ENCODE peak calls at places on chromosomes 4 and X, in nine cellular contexts. One of them, this sample, is unnamed.

GRCh38 chr4:16794816-16795445 is 103.5 kb downstream of the LDB2 start:
- DNase-seq in GM13976: peak
- DNase-seq in activated B cell treated with CpG ODN at 0.5 μM for 24 hours: no peak
- DNase-seq in choroid plexus epithelial cell: peak
- DNase-seq in AG04450: no peak
- DNase-seq in mucosa of descending colon: no peak
- DNase-seq in neural progenitor cell: peak
- DNase-seq in fibroblast of mammary gland: peak
- DNase-seq in sigmoid colon: no peak
- DNase-seq in this sample: peak

GRCh38 chr4:92172203-92172602 is 131.6 kb upstream of the GRID2 start:
- DNase-seq in sigmoid colon: no peak
- DNase-seq in choroid plexus epithelial cell: peak
- DNase-seq in activated B cell treated with CpG ODN at 0.5 μM for 24 hours: no peak
- DNase-seq in neural progenitor cell: no peak
- DNase-seq in AG04450: no peak
- DNase-seq in GM13976: no peak
- DNase-seq in fibroblast of mammary gland: no peak
- DNase-seq in mucosa of descending colon: no peak
- DNase-seq in this sample: peak

GRCh38 chr4:7792616-7793015 is 147.0 kb downstream of the AFAP1 start:
- DNase-seq in choroid plexus epithelial cell: no peak
- DNase-seq in GM13976: no peak
- DNase-seq in sigmoid colon: no peak
- DNase-seq in mucosa of descending colon: no peak
- DNase-seq in activated B cell treated with CpG ODN at 0.5 μM for 24 hours: no peak
- DNase-seq in AG04450: no peak
- DNase-seq in neural progenitor cell: no peak
- DNase-seq in fibroblast of mammary gland: no peak
- DNase-seq in this sample: no peak

GRCh38 chr4:110475881-110476818 is at the start of gene ENPEP:
- DNase-seq in sigmoid colon: peak
- DNase-seq in activated B cell treated with CpG ODN at 0.5 μM for 24 hours: no peak
- DNase-seq in fibroblast of mammary gland: peak
- DNase-seq in mucosa of descending colon: no peak
- DNase-seq in choroid plexus epithelial cell: peak
- DNase-seq in neural progenitor cell: no peak
- DNase-seq in GM13976: no peak
- DNase-seq in AG04450: no peak
- DNase-seq in this sample: no peak

GRCh38 chrX:125505207-125505606 is 185.5 kb downstream of the TEX13C start:
- DNase-seq in activated B cell treated with CpG ODN at 0.5 μM for 24 hours: no peak
- DNase-seq in mucosa of descending colon: no peak
- DNase-seq in GM13976: no peak
- DNase-seq in choroid plexus epithelial cell: no peak
- DNase-seq in sigmoid colon: no peak
- DNase-seq in fibroblast of mammary gland: peak
- DNase-seq in AG04450: no peak
- DNase-seq in neural progenitor cell: no peak
- DNase-seq in this sample: peak

GRCh38 chr4:79653871-79654270 is 245.8 kb upstream of the GK2 start:
- DNase-seq in neural progenitor cell: no peak
- DNase-seq in choroid plexus epithelial cell: peak
- DNase-seq in activated B cell treated with CpG ODN at 0.5 μM for 24 hours: no peak
- DNase-seq in mucosa of descending colon: no peak
- DNase-seq in sigmoid colon: no peak
- DNase-seq in fibroblast of mammary gland: peak
- DNase-seq in GM13976: no peak
- DNase-seq in AG04450: no peak
- DNase-seq in this sample: no peak

GRCh38 chr4:131978120-131978519 is 1171.0 kb upstream of the PCDH10 start:
- DNase-seq in activated B cell treated with CpG ODN at 0.5 μM for 24 hours: no peak
- DNase-seq in mucosa of descending colon: no peak
- DNase-seq in GM13976: no peak
- DNase-seq in neural progenitor cell: no peak
- DNase-seq in AG04450: no peak
- DNase-seq in choroid plexus epithelial cell: no peak
- DNase-seq in fibroblast of mammary gland: no peak
- DNase-seq in sigmoid colon: no peak
- DNase-seq in this sample: no peak

GRCh38 chr4:140137654-140138053 is 16.3 kb downstream of the MAML3 start:
- DNase-seq in fibroblast of mammary gland: peak
- DNase-seq in choroid plexus epithelial cell: peak
- DNase-seq in sigmoid colon: no peak
- DNase-seq in AG04450: no peak
- DNase-seq in neural progenitor cell: no peak
- DNase-seq in activated B cell treated with CpG ODN at 0.5 μM for 24 hours: no peak
- DNase-seq in GM13976: no peak
- DNase-seq in mucosa of descending colon: no peak
- DNase-seq in this sample: no peak

GRCh38 chr4:21893136-21893535 is 55.4 kb downstream of the KCNIP4 start:
- DNase-seq in sigmoid colon: no peak
- DNase-seq in mucosa of descending colon: no peak
- DNase-seq in activated B cell treated with CpG ODN at 0.5 μM for 24 hours: no peak
- DNase-seq in neural progenitor cell: no peak
- DNase-seq in GM13976: no peak
- DNase-seq in choroid plexus epithelial cell: peak
- DNase-seq in AG04450: no peak
- DNase-seq in fibroblast of mammary gland: peak
- DNase-seq in this sample: peak

GRCh38 chr4:150683775-150684350 is 101.9 kb downstream of the MAB21L2 start:
- DNase-seq in activated B cell treated with CpG ODN at 0.5 μM for 24 hours: no peak
- DNase-seq in fibroblast of mammary gland: no peak
- DNase-seq in mucosa of descending colon: no peak
- DNase-seq in AG04450: no peak
- DNase-seq in choroid plexus epithelial cell: no peak
- DNase-seq in neural progenitor cell: peak
- DNase-seq in GM13976: no peak
- DNase-seq in sigmoid colon: no peak
- DNase-seq in this sample: no peak

GRCh38 chrX:118396113-118396512 is 50.2 kb downstream of the WDR44 start:
- DNase-seq in mucosa of descending colon: no peak
- DNase-seq in fibroblast of mammary gland: no peak
- DNase-seq in AG04450: no peak
- DNase-seq in neural progenitor cell: no peak
- DNase-seq in GM13976: no peak
- DNase-seq in activated B cell treated with CpG ODN at 0.5 μM for 24 hours: no peak
- DNase-seq in sigmoid colon: no peak
- DNase-seq in choroid plexus epithelial cell: no peak
- DNase-seq in this sample: no peak

GRCh38 chr4:169619518-169619957 is 840 bp upstream of the CLCN3 start:
- DNase-seq in AG04450: no peak
- DNase-seq in activated B cell treated with CpG ODN at 0.5 μM for 24 hours: peak
- DNase-seq in neural progenitor cell: peak
- DNase-seq in mucosa of descending colon: peak
- DNase-seq in sigmoid colon: no peak
- DNase-seq in choroid plexus epithelial cell: peak
- DNase-seq in fibroblast of mammary gland: peak
- DNase-seq in GM13976: peak
- DNase-seq in this sample: peak

GRCh38 chrX:152231106-152231505 is 92.7 kb upstream of the MAGEA10 start:
- DNase-seq in neural progenitor cell: no peak
- DNase-seq in GM13976: no peak
- DNase-seq in AG04450: no peak
- DNase-seq in mucosa of descending colon: no peak
- DNase-seq in choroid plexus epithelial cell: no peak
- DNase-seq in sigmoid colon: no peak
- DNase-seq in activated B cell treated with CpG ODN at 0.5 μM for 24 hours: no peak
- DNase-seq in fibroblast of mammary gland: no peak
- DNase-seq in this sample: no peak

GRCh38 chrX:45110494-45110893 is 90.2 kb downstream of the DIPK2B start:
- DNase-seq in neural progenitor cell: no peak
- DNase-seq in AG04450: no peak
- DNase-seq in activated B cell treated with CpG ODN at 0.5 μM for 24 hours: no peak
- DNase-seq in sigmoid colon: no peak
- DNase-seq in mucosa of descending colon: no peak
- DNase-seq in choroid plexus epithelial cell: no peak
- DNase-seq in fibroblast of mammary gland: no peak
- DNase-seq in GM13976: no peak
- DNase-seq in this sample: no peak

GRCh38 chr4:129488427-129488826 is 392.5 kb downstream of the C4orf33 start:
- DNase-seq in activated B cell treated with CpG ODN at 0.5 μM for 24 hours: no peak
- DNase-seq in sigmoid colon: no peak
- DNase-seq in choroid plexus epithelial cell: no peak
- DNase-seq in AG04450: no peak
- DNase-seq in fibroblast of mammary gland: no peak
- DNase-seq in GM13976: no peak
- DNase-seq in neural progenitor cell: no peak
- DNase-seq in mucosa of descending colon: no peak
- DNase-seq in this sample: no peak

GRCh38 chrX:152897216-152898144 is at the start of gene ZNF185:
- DNase-seq in sigmoid colon: no peak
- DNase-seq in AG04450: no peak
- DNase-seq in GM13976: no peak
- DNase-seq in activated B cell treated with CpG ODN at 0.5 μM for 24 hours: no peak
- DNase-seq in choroid plexus epithelial cell: peak
- DNase-seq in fibroblast of mammary gland: no peak
- DNase-seq in mucosa of descending colon: peak
- DNase-seq in neural progenitor cell: peak
- DNase-seq in this sample: peak

GRCh38 chr4:109640644-109641043 is 62.6 kb downstream of the CASP6 start:
- DNase-seq in fibroblast of mammary gland: no peak
- DNase-seq in GM13976: no peak
- DNase-seq in neural progenitor cell: no peak
- DNase-seq in mucosa of descending colon: no peak
- DNase-seq in AG04450: no peak
- DNase-seq in activated B cell treated with CpG ODN at 0.5 μM for 24 hours: no peak
- DNase-seq in choroid plexus epithelial cell: no peak
- DNase-seq in sigmoid colon: no peak
- DNase-seq in this sample: no peak

GRCh38 chr4:54215379-54216072 is 13.6 kb upstream of the PDGFRA start:
- DNase-seq in fibroblast of mammary gland: peak
- DNase-seq in choroid plexus epithelial cell: no peak
- DNase-seq in mucosa of descending colon: no peak
- DNase-seq in sigmoid colon: no peak
- DNase-seq in neural progenitor cell: no peak
- DNase-seq in AG04450: no peak
- DNase-seq in activated B cell treated with CpG ODN at 0.5 μM for 24 hours: no peak
- DNase-seq in GM13976: no peak
- DNase-seq in this sample: no peak

GRCh38 chr4:52915730-52916129 is 53.6 kb downstream of the RASL11B start:
- DNase-seq in activated B cell treated with CpG ODN at 0.5 μM for 24 hours: no peak
- DNase-seq in mucosa of descending colon: no peak
- DNase-seq in fibroblast of mammary gland: no peak
- DNase-seq in AG04450: no peak
- DNase-seq in sigmoid colon: no peak
- DNase-seq in neural progenitor cell: no peak
- DNase-seq in GM13976: no peak
- DNase-seq in choroid plexus epithelial cell: no peak
- DNase-seq in this sample: no peak
- TF ChIP-seq CTCF in activated B cell treated with CpG ODN at 0.5 μM for 24 hours: no peak
- TF ChIP-seq CTCF in mucosa of descending colon: no peak
- TF ChIP-seq CTCF in fibroblast of mammary gland: no peak
- TF ChIP-seq CTCF in AG04450: no peak
- TF ChIP-seq CTCF in sigmoid colon: no peak
- TF ChIP-seq CTCF in neural progenitor cell: no peak
- TF ChIP-seq CTCF in GM13976: no peak
- TF ChIP-seq CTCF in choroid plexus epithelial cell: no peak
- TF ChIP-seq CTCF in this sample: no peak

GRCh38 chrX:115549008-115549407 is 12.0 kb upstream of the PLS3 start:
- DNase-seq in sigmoid colon: no peak
- DNase-seq in AG04450: no peak
- DNase-seq in choroid plexus epithelial cell: no peak
- DNase-seq in GM13976: no peak
- DNase-seq in neural progenitor cell: no peak
- DNase-seq in mucosa of descending colon: no peak
- DNase-seq in activated B cell treated with CpG ODN at 0.5 μM for 24 hours: no peak
- DNase-seq in fibroblast of mammary gland: no peak
- DNase-seq in this sample: no peak

GRCh38 chrX:115553171-115553570 is 7.8 kb upstream of the PLS3 start:
- DNase-seq in activated B cell treated with CpG ODN at 0.5 μM for 24 hours: no peak
- DNase-seq in sigmoid colon: no peak
- DNase-seq in AG04450: no peak
- DNase-seq in fibroblast of mammary gland: no peak
- DNase-seq in mucosa of descending colon: no peak
- DNase-seq in choroid plexus epithelial cell: no peak
- DNase-seq in GM13976: no peak
- DNase-seq in neural progenitor cell: peak
- DNase-seq in this sample: no peak

GRCh38 chrX:115547448-115547847 is 13.5 kb upstream of the PLS3 start:
- DNase-seq in mucosa of descending colon: no peak
- DNase-seq in fibroblast of mammary gland: no peak
- DNase-seq in GM13976: no peak
- DNase-seq in activated B cell treated with CpG ODN at 0.5 μM for 24 hours: no peak
- DNase-seq in choroid plexus epithelial cell: no peak
- DNase-seq in sigmoid colon: no peak
- DNase-seq in neural progenitor cell: peak
- DNase-seq in AG04450: no peak
- DNase-seq in this sample: no peak
- TF ChIP-seq CTCF in mucosa of descending colon: no peak
- TF ChIP-seq CTCF in fibroblast of mammary gland: peak
- TF ChIP-seq CTCF in GM13976: no peak
- TF ChIP-seq CTCF in activated B cell treated with CpG ODN at 0.5 μM for 24 hours: no peak
- TF ChIP-seq CTCF in choroid plexus epithelial cell: peak
- TF ChIP-seq CTCF in sigmoid colon: no peak
- TF ChIP-seq CTCF in neural progenitor cell: peak
- TF ChIP-seq CTCF in AG04450: no peak
- TF ChIP-seq CTCF in this sample: peak

GRCh38 chrX:109382332-109382731 is 99.6 kb downstream of the GUCY2F start:
- DNase-seq in sigmoid colon: no peak
- DNase-seq in neural progenitor cell: no peak
- DNase-seq in GM13976: no peak
- DNase-seq in activated B cell treated with CpG ODN at 0.5 μM for 24 hours: no peak
- DNase-seq in choroid plexus epithelial cell: no peak
- DNase-seq in fibroblast of mammary gland: no peak
- DNase-seq in mucosa of descending colon: no peak
- DNase-seq in AG04450: no peak
- DNase-seq in this sample: no peak
- TF ChIP-seq CTCF in sigmoid colon: no peak
- TF ChIP-seq CTCF in neural progenitor cell: no peak
- TF ChIP-seq CTCF in GM13976: no peak
- TF ChIP-seq CTCF in activated B cell treated with CpG ODN at 0.5 μM for 24 hours: no peak
- TF ChIP-seq CTCF in choroid plexus epithelial cell: no peak
- TF ChIP-seq CTCF in fibroblast of mammary gland: no peak
- TF ChIP-seq CTCF in mucosa of descending colon: no peak
- TF ChIP-seq CTCF in AG04450: no peak
- TF ChIP-seq CTCF in this sample: no peak

DNA sequence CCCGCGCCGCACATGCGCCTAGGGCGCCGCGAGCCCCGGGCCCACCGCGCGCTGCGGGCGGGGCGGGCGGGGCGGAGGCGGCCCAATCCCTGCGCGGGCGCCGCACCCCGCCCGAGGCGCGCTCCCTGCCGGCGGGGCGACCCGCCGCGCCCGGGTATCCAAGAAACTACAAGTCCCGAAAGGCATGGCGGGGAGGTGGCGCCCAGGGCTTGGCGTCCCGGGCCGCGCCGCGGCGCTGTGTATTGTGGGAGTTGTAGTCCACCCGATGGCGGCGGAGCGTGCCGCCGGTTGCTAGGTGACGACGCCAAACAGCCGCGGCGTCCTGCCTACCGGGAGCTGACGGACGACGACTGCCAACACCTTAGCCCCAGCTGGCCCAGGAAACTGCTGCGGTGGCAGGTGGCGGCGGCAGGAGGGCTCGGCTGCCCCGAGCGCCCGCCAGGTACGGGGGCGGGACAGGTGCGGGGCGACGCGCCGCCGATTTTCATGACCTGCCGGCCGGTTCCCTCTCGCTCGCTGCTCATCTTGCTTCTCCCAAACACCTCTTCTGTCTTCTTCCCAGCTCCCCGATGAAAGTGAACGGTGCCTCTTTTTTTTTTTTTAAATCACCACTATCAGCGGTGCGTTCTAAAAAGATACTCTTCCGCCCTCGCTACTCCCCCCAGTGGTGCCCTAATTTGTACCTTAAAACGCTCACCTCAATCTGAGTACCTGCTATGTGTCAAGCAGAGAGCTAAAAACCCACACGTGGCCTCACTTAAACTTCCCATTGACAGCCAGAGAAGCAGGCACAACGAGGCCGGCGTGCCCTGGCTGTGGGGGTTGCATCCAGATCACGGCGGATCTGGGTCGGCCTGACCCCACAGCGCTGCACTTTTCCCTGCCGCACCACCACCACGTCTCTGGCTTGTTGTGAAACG is at the start of gene CFAP99:
- DNase-seq in fibroblast of mammary gland: peak
- DNase-seq in neural progenitor cell: peak
- DNase-seq in activated B cell treated with CpG ODN at 0.5 μM for 24 hours: peak
- DNase-seq in AG04450: peak
- DNase-seq in GM13976: peak
- DNase-seq in choroid plexus epithelial cell: peak
- DNase-seq in mucosa of descending colon: peak
- DNase-seq in sigmoid colon: peak
- DNase-seq in this sample: peak
- TF ChIP-seq CTCF in fibroblast of mammary gland: no peak
- TF ChIP-seq CTCF in neural progenitor cell: no peak
- TF ChIP-seq CTCF in activated B cell treated with CpG ODN at 0.5 μM for 24 hours: no peak
- TF ChIP-seq CTCF in AG04450: no peak
- TF ChIP-seq CTCF in GM13976: peak
- TF ChIP-seq CTCF in choroid plexus epithelial cell: no peak
- TF ChIP-seq CTCF in mucosa of descending colon: no peak
- TF ChIP-seq CTCF in sigmoid colon: no peak
- TF ChIP-seq CTCF in this sample: no peak

This sample was measured in MCF 10A.